ENCODE peak calls at places on chromosomes 12 and 14, in seven cellular contexts. I, D, H, J, G, Y and Q are unnamed samples.

GRCh38 chr14:94093418-94093817 is 12.3 kb downstream of the IFI27L1 start:
- DNase-seq in I (no peak), D (no peak), H (no peak), J (no peak), G (no peak), Y (no peak), Q (no peak)

GRCh38 chr12:128982933-128983332 is 129.7 kb downstream of the GLT1D1 start:
- DNase-seq in I (no peak), D (no peak), H (no peak), J (no peak), G (no peak), Y (no peak), Q (no peak)

GRCh38 chr12:104730761-104731160 is 227.3 kb downstream of the SLC41A2 start:
- DNase-seq in I (no peak), D (no peak), H (no peak), J (no peak), G (no peak), Y (no peak), Q (no peak)

GRCh38 chr12:1346126-1346525 is 248.3 kb downstream of the FBXL14 start:
- DNase-seq in I (no peak), D (no peak), H (no peak), J (no peak), G (no peak), Y (no peak), Q (no peak)

GRCh38 chr12:49872781-49873181 is 29.9 kb upstream of the BCDIN3D start:
- DNase-seq in I (peak; percentile 29), D (no peak), H (no peak), J (no peak), G (no peak), Y (no peak), Q (no peak)

GRCh38 chr12:64625243-64626077 is 15.2 kb downstream of the RASSF3 start:
- DNase-seq in I (peak; percentile 74), D (peak; percentile 54), H (peak; percentile 67), J (peak; percentile 59), G (peak; percentile 60), Y (peak; percentile 59), Q (peak; percentile 78)

GRCh38 chr12:89544027-89544426 is 18.2 kb upstream of the POC1B start:
- DNase-seq in I (no peak), D (no peak), H (no peak), J (no peak), G (no peak), Y (no peak), Q (no peak)

GRCh38 chr12:54350743-54351142 is 13.5 kb downstream of the GPR84 start:
- DNase-seq in I (no peak), D (no peak), H (no peak), J (no peak), G (no peak), Y (no peak), Q (no peak)

GRCh38 chr14:73231874-73232851 is 5.1 kb upstream of the PAPLN start:
- DNase-seq in I (no peak), D (no peak), H (no peak), J (peak; percentile 46), G (no peak), Y (no peak), Q (no peak)

GRCh38 chr12:52253391-52254179 is 20.5 kb downstream of the KRT7 start:
- DNase-seq in I (no peak), D (no peak), H (no peak), J (peak; percentile 8), G (no peak), Y (no peak), Q (no peak)

GRCh38 chr14:76456200-76456599 is 80.3 kb downstream of the ESRRB start:
- DNase-seq in I (peak; percentile 24), D (no peak), H (peak; percentile 11), J (no peak), G (peak; percentile 28), Y (no peak), Q (no peak)

GRCh38 chr12:89156862-89157262 is 195.4 kb downstream of the DUSP6 start:
- DNase-seq in I (no peak), D (no peak), H (no peak), J (no peak), G (no peak), Y (no peak), Q (no peak)

GRCh38 chr12:13566286-13566685 is 369.8 kb downstream of the EMP1 start:
- DNase-seq in I (no peak), D (no peak), H (no peak), J (no peak), G (no peak), Y (no peak), Q (no peak)

DNA sequence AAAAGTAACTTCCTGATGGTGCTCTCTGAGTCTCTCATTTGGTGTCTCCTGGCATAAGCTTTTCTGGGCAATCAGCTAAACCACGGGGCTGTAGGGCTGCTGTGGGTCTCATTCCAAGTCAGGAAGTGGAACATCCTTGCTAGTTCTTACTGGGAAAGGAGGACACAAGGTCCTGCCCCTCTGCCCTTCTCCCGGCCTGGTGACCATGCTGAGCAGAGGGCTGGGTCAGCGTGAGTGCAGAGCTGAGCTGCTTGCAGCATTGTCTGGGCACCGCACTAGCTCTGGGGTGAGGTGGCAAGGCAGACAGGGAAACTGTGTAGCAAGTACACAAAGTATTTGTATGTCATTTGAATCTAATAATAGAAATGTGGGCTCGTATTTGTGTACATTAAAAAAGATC is 45.0 kb upstream of the ASPG start:
- DNase-seq in I (no peak), D (no peak), H (no peak), J (no peak), G (no peak), Y (no peak), Q (no peak)
- H3K4me3 ChIP-seq in I (no peak overlapping the region), D (no peak overlapping the region), H (no peak overlapping the region), J (no peak overlapping the region), G (no peak overlapping the region), Y (no peak overlapping the region), Q (no peak overlapping the region)

DNA sequence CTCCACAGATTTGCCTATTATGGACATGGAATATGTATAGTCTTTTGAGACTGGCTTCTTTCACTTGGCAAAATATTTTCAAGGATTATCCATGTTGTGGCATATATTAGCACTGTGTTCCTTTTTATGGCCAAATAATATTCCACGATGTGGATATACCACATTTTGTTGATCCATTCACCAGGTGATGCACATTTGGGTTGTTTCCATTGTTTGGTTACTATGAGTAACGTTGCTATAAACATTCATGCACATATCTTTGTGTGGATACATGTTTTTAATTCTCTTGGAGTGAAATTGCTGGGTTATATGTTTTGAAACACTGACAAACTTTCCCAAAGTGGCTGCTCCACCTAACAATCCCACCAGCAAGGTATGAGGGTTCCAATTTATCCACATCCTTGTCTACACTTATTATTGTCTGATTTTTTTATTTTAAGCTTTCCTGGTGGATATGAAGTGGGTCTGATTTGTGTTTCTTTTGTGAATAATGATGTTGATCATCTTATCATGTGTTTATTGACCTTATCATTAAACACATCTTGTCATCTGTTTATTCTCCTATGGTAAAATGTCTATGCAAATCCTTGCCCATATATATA is 116.2 kb upstream of the FRMD6 start:
- DNase-seq in I (no peak), D (no peak), H (no peak), J (no peak), G (no peak), Y (no peak), Q (no peak)
- H3K4me3 ChIP-seq in I (no peak overlapping the region), D (no peak overlapping the region), H (no peak overlapping the region), J (no peak overlapping the region), G (no peak overlapping the region), Y (no peak overlapping the region), Q (no peak overlapping the region)

GRCh38 chr12:119594399-119594730 is 791 bp downstream of the TMEM233 start:
- DNase-seq in I (no peak), D (no peak), H (no peak), J (peak; percentile 63), G (no peak), Y (no peak), Q (no peak)
- H3K4me3 ChIP-seq in I (peak overlapping the region; percentile 51), D (peak overlapping the region; percentile 28), H (peak overlapping the region; percentile 4), J (peak overlapping the region; percentile 85), G (no peak overlapping the region), Y (peak overlapping the region; percentile 36), Q (peak overlapping the region; percentile 38)

DNA sequence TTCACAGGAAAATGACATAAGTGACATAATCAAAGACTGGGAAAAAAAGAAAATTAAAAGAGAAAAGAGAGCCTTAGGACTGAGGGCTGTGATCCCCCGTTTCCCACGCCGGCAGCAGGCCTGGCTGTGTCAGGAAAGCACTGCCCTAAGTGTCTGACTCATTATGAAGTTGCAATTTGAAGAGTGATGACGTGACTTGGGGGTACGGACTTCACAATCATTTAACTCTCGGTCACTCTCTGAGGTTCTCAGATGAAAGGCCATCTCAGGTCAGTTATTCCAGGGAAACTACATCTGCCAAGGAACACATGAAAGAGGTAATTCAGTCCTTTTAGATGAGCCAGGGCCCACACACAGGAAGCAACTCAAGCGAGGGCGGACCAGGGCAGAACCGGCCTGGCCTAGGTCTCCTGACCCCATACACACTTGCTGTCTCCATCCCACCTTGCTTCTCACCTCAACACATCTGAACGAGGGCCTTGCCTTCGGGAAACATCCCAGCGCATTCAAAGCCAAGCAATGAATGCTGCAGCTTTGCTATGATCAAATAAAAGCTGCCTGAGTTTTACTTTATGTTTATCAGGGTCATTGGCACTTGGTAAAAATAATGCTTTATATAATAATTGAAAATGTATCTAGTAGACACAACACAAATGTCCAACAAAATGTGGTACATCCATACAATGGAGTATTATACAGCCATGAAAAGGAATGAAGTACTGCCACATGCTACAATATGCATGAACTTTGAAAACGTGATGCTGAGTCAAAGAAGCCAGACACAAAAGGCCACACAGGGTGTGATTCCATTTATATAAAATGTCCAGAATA is 2.7 kb downstream of the SSH1 start:
- DNase-seq in I (peak; percentile 42), D (no peak), H (peak; percentile 85), J (peak; percentile 79), G (peak; percentile 98), Y (no peak), Q (no peak)
- H3K4me3 ChIP-seq in I (no peak overlapping the region), D (no peak overlapping the region), H (peak overlapping the region; percentile 10), J (peak overlapping the region; percentile 98), G (peak overlapping the region; percentile 6), Y (no peak overlapping the region), Q (peak overlapping the region; percentile 1)